ENCODE peak calls at places on chromosomes 12 and 14, in nine cellular contexts. S is ovary; R is OCI-LY7; D is lung; T is CD8-positive, alpha-beta T cell; O is mammary epithelial cell; F is fibroblast of lung; C is heart left ventricle; A is WTC11. Z is an unnamed sample.

GRCh38 chr12:11630046-11630706 is 19.3 kb upstream of the ETV6 start:
- DNase-seq in D (no peak), C (no peak), R (no peak), T (no peak), O (no peak), S (no peak), F (no peak), A (no peak), Z (no peak)

GRCh38 chr14:83702619-83703018 is 1827.3 kb upstream of the FLRT2 start:
- DNase-seq in A (no peak), T (no peak), D (no peak), O (no peak), S (no peak), F (no peak), R (no peak), C (no peak), Z (no peak)

GRCh38 chr12:75738486-75738885 is 227.1 kb upstream of the KRR1 start:
- DNase-seq in S (no peak), T (no peak), F (no peak), D (no peak), C (no peak), O (no peak), A (no peak), R (no peak), Z (no peak)

GRCh38 chr12:52183544-52183910 is 8.3 kb downstream of the KRT80 start:
- DNase-seq in C (no peak), O (peak), R (no peak), A (no peak), T (no peak), F (no peak), D (no peak), S (no peak), Z (no peak)

GRCh38 chr12:93050026-93050747 is 121.1 kb upstream of the EEA1 start:
- DNase-seq in F (peak), D (no peak), T (no peak), A (no peak), R (no peak), O (peak), S (no peak), C (no peak), Z (peak)

GRCh38 chr14:31401369-31401932 is 18.9 kb downstream of the HEATR5A start:
- DNase-seq in O (no peak), S (no peak), F (no peak), D (no peak), T (no peak), R (no peak), C (no peak), A (no peak), Z (no peak)

GRCh38 chr12:132986885-132987225 is 688 bp downstream of the ZNF26 start:
- DNase-seq in S (no peak), F (no peak), O (peak), C (no peak), A (no peak), R (peak), T (no peak), D (no peak), Z (peak)

GRCh38 chr12:78835493-78835892 is 29.1 kb upstream of the SYT1 start:
- DNase-seq in S (no peak), F (no peak), T (no peak), D (no peak), A (no peak), C (no peak), O (no peak), R (no peak), Z (no peak)

GRCh38 chr12:89833337-89834252 is 125.0 kb upstream of the ATP2B1 start:
- DNase-seq in A (no peak), S (no peak), C (no peak), F (no peak), D (no peak), R (no peak), O (peak), T (no peak), Z (no peak)

GRCh38 chr14:101410126-101410525 is 151.2 kb upstream of the DIO3 start:
- DNase-seq in T (no peak), D (no peak), S (no peak), O (no peak), R (peak), C (no peak), F (no peak), A (no peak), Z (no peak)

GRCh38 chr14:91108941-91109611 is 4.8 kb upstream of the DGLUCY start:
- DNase-seq in O (peak), T (peak), D (no peak), C (no peak), A (no peak), R (no peak), S (no peak), F (no peak), Z (peak)

GRCh38 chr12:89247541-89247942 is 104.8 kb downstream of the DUSP6 start:
- DNase-seq in C (no peak), O (no peak), A (no peak), R (no peak), T (no peak), F (no peak), D (no peak), S (no peak), Z (peak)

GRCh38 chr14:31510222-31510621 is 22.4 kb upstream of the GPR33 start:
- DNase-seq in T (no peak), A (no peak), S (no peak), F (peak), C (no peak), D (no peak), O (peak), R (peak), Z (peak)

GRCh38 chr14:51219473-51220448 is 20.3 kb upstream of the TMX1 start:
- DNase-seq in T (no peak), C (no peak), S (no peak), F (peak), R (peak), O (no peak), D (no peak), A (no peak), Z (peak)

GRCh38 chr12:107091989-107092641 is 1.2 kb downstream of the CRY1 start:
- DNase-seq in R (peak), D (peak), O (peak), A (no peak), T (no peak), C (no peak), S (no peak), F (peak), Z (peak)

GRCh38 chr12:89280833-89281533 is 71.3 kb downstream of the DUSP6 start:
- DNase-seq in O (no peak), R (no peak), A (no peak), D (no peak), F (no peak), S (no peak), T (no peak), C (no peak), Z (no peak)

GRCh38 chr14:99287269-99287942 is 15.4 kb upstream of the BCL11B start:
- DNase-seq in T (peak), F (no peak), D (no peak), O (no peak), A (no peak), S (no peak), C (no peak), R (no peak), Z (no peak)

GRCh38 chr12:88553941-88554658 is 26.2 kb downstream of the KITLG start:
- DNase-seq in R (no peak), D (no peak), F (peak), O (peak), C (no peak), A (no peak), S (no peak), T (no peak), Z (peak)

GRCh38 chr12:51908876-51909592 is 1.7 kb downstream of the ACVRL1 start:
- DNase-seq in R (no peak), A (no peak), O (no peak), S (no peak), T (no peak), F (no peak), D (no peak), C (no peak), Z (no peak)

GRCh38 chr14:29271669-29272068 is 505.1 kb downstream of the FOXG1 start:
- DNase-seq in A (no peak), D (no peak), C (no peak), F (no peak), S (no peak), T (no peak), O (no peak), R (no peak), Z (no peak)

GRCh38 chr12:15601210-15601800 is 187.9 kb downstream of the EPS8 start:
- DNase-seq in S (no peak), C (no peak), R (no peak), F (peak), A (no peak), D (no peak), O (peak), T (no peak), Z (peak)

GRCh38 chr14:59591641-59592040 is 15.0 kb upstream of the CCDC175 start:
- DNase-seq in R (no peak), C (no peak), O (no peak), D (no peak), F (no peak), T (no peak), S (no peak), A (no peak), Z (no peak)

GRCh38 chr12:31234053-31234835 is 91.7 kb downstream of the SINHCAF start:
- DNase-seq in R (no peak), O (peak), T (no peak), A (no peak), F (no peak), S (no peak), C (no peak), D (no peak), Z (no peak)

GRCh38 chr12:86275356-86275755 is 19.2 kb upstream of the MGAT4C start:
- DNase-seq in A (no peak), T (no peak), D (no peak), C (no peak), O (no peak), S (no peak), F (no peak), R (no peak), Z (no peak)

GRCh38 chr12:29066061-29066588 is 83.0 kb upstream of the FAR2 start:
- DNase-seq in R (no peak), O (peak), F (peak), T (no peak), D (no peak), C (no peak), A (no peak), S (no peak), Z (peak)
- TF ChIP-seq CTCF in R (no peak), O (no peak), F (no peak), T (no peak), D (no peak), C (no peak), A (no peak), S (no peak), Z (no peak)

GRCh38 chr12:19045421-19045820 is 84.1 kb upstream of the PLEKHA5 start:
- DNase-seq in A (no peak), O (no peak), T (no peak), R (no peak), D (no peak), C (no peak), S (no peak), F (no peak), Z (no peak)

GRCh38 chr12:19044877-19045276 is 84.7 kb upstream of the PLEKHA5 start:
- DNase-seq in F (no peak), T (no peak), R (no peak), A (no peak), C (no peak), O (no peak), S (no peak), D (no peak), Z (no peak)

GRCh38 chr12:19042196-19042595 is 87.3 kb upstream of the PLEKHA5 start:
- DNase-seq in C (no peak), T (no peak), A (no peak), D (no peak), R (no peak), F (no peak), O (no peak), S (no peak), Z (no peak)

GRCh38 chr12:19048943-19049342 is 80.6 kb upstream of the PLEKHA5 start:
- DNase-seq in D (no peak), O (peak), C (no peak), R (no peak), A (no peak), F (no peak), T (no peak), S (no peak), Z (no peak)

DNA sequence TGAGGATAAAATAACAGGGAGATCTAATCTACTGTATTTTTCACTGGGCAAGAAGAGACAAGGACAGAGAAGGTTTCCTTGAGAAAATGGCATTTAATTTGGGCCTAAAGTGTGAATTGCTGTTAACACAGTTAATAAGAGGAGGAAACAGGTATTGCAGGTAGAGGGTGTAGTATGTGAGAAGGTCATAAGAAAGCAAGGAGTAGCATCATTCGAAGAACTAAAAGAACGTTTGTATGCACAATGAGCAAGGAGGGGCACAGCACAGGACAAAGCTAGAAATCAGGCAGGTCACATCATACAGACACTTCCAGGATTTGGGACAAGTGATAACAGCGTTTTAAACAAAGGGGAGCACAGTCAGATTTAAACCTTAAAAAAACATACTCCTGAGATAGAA is 85.1 kb upstream of the PLEKHA5 start:
- DNase-seq in F (no peak), C (no peak), T (no peak), O (no peak), R (no peak), D (no peak), S (no peak), A (no peak), Z (no peak)
- TF ChIP-seq CTCF in F (no peak), C (no peak), T (no peak), O (no peak), R (no peak), D (no peak), S (no peak), A (no peak), Z (no peak)

DNA sequence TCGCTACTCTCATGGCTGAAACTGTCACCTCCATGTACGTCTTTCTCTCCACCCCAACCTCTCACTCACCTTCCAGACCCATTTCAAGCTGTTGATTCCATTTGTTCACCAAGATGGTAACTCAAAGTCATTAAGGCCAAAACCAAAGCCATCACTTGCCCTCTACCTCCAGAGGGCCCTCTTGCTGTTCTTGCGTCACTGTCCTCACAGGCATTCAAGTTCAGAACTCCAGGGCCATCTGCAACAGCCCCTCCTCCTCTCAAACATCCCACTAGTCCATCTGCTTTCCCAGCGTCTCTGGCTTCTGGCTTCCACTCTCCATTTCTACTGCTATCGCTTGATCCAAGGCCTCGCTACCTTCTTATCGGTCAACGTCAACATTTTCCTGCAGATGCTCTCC is 74.5 kb downstream of the VWF start:
- DNase-seq in O (no peak), F (no peak), D (no peak), C (no peak), R (no peak), S (no peak), T (no peak), A (no peak), Z (no peak)
- TF ChIP-seq CTCF in O (no peak), F (no peak), D (no peak), C (no peak), R (no peak), S (no peak), T (no peak), A (no peak), Z (no peak)

DNA sequence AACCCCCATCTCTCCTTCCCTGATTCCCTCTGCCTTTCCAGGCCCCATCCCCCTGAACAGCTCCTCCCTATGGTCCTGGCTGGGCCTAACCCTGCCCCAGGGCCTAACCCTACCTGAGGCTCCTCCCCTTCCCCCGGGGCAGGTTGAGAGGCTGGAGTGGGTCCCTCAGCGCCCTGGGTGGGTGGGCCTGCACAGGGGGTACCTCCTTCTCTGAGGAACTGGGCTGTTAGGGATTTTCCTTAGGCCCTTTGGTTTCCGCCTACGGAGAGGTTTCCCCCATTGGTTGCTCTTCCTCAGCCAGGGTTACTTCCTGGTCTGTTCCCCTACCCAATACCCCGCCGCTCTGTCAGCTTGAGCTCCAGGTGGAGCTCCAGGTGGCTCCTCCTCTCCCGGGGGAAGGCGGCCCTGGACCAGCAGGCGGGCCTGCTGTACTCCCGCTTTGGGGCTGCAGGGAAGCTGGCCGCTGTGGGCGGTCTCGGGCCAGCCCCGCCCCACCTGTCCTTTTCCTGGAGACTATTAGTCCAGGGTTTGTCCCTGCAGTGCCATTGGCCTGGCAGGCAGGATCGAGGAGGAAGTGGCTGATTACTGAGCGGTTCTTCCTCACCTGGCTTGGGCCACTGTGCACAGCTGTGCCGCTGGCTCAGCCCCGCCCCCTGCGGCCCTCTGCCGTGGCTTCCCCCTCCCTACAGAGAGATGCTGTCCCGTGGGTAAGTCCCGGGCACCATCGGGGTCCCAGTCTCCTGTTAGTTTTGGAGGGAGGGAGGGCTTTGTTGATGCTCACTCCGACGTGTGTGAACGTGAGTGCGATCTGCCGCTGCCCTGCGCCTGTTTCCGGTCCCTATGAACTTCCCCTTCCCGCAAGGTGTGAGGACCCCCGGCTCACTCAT is 2.5 kb downstream of the C12orf57 start:
- DNase-seq in D (peak), R (peak), S (peak), O (peak), F (no peak), T (peak), C (peak), A (peak), Z (no peak)
- TF ChIP-seq CTCF in D (no peak), R (no peak), S (no peak), O (no peak), F (no peak), T (no peak), C (no peak), A (no peak), Z (no peak)

GRCh38 chr12:44245932-44246331 is 410.1 kb downstream of the TMEM117 start:
- DNase-seq in S (no peak), T (no peak), D (no peak), A (no peak), F (no peak), O (no peak), R (no peak), C (no peak), Z (no peak)

GRCh38 chr12:44248436-44248835 is 412.6 kb downstream of the TMEM117 start:
- DNase-seq in S (no peak), O (no peak), A (no peak), D (no peak), R (no peak), C (no peak), T (no peak), F (no peak), Z (no peak)

GRCh38 chr12:44246481-44247105 is 410.7 kb downstream of the TMEM117 start:
- DNase-seq in F (no peak), A (no peak), C (no peak), O (no peak), R (no peak), T (no peak), S (no peak), D (no peak), Z (peak)

GRCh38 chr12:44253338-44253856 is 417.5 kb downstream of the TMEM117 start:
- DNase-seq in R (no peak), O (no peak), S (no peak), A (no peak), T (no peak), C (no peak), D (no peak), F (no peak), Z (no peak)

DNA sequence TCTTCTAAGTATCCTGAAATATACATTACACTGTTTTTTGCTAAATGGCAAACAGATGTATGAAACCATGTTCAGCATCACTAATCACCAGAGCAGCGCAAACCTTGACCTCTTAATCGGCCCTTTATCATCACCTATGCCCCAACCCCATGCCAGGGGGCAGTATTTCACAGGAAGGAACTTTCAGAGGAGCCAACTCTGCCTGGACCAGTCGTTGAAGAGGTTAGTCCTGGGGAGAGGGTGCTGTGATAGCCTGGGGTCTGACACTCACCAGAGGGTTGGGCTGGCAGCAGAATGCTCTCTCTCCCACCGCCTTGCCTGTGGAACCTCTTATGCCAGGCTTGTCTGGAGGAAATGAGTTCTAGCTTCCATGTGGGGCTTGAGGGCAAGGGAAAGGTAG is 411.7 kb downstream of the TMEM117 start:
- DNase-seq in O (no peak), S (no peak), F (no peak), T (no peak), D (no peak), C (no peak), R (no peak), A (peak), Z (no peak)
- TF ChIP-seq CTCF in O (no peak), S (no peak), F (no peak), T (no peak), D (no peak), C (no peak), R (peak), A (peak), Z (no peak)

GRCh38 chr12:96399919-96400630 is at the start of gene CDK17:
- DNase-seq in S (peak), O (peak), R (peak), D (peak), T (peak), A (peak), F (peak), C (peak), Z (peak)
- TF ChIP-seq CTCF in S (no peak), O (no peak), R (no peak), D (no peak), T (no peak), A (no peak), F (peak), C (peak), Z (peak)

DNA sequence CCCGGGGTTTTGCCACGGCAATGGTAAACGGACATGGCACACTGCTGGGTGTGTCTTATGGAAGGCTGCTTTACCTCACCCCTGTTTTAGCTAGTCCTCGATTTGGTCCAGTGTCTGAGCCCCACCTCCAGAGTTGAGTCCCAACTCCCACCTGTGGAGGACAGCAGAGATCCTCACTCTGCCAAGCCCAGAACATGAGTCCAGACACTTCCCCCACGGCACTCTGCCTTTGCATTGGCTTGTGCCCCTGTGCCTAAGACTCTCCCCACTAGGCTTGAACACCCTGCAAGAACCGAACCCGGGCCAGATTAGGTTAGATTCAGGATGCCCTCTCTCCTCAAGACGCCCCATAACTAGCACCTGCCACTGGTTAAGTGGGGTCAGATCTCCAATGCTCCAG is 59.8 kb upstream of the C14orf180 start:
- DNase-seq in S (no peak), C (no peak), O (no peak), F (no peak), R (no peak), A (no peak), D (no peak), T (peak), Z (no peak)
- TF ChIP-seq CTCF in S (no peak), C (no peak), O (no peak), F (no peak), R (no peak), A (no peak), D (no peak), T (no peak), Z (no peak)